ENCODE peak calls at places on chromosomes 5 and 9, in nine cellular contexts. H is CD4-positive, CD25-positive, alpha-beta regulatory T cell; G is ovary; P is endodermal cell; T is psoas muscle; N is RWPE1; K is A549; E is lung; L is upper lobe of right lung. O is an unnamed sample.

GRCh38 chr5:134651531-134651930 is 2.9 kb downstream of the SEC24A start:
- DNase-seq in E (no peak), N (no peak), G (no peak), K (no peak), L (no peak), T (no peak), H (no peak), P (no peak), O (no peak)

GRCh38 chr5:73684691-73685090 is 58.7 kb downstream of the ARHGEF28 start:
- DNase-seq in E (no peak), L (no peak), T (no peak), G (no peak), N (no peak), K (no peak), H (no peak), P (no peak), O (no peak)

GRCh38 chr9:96566401-96567202 is 53.0 kb downstream of the CDC14B start:
- DNase-seq in K (peak), N (peak), E (peak), G (peak), H (peak), L (peak), T (peak), P (peak), O (peak)

GRCh38 chr5:53991942-53992341 is 318.4 kb downstream of the ARL15 start:
- DNase-seq in N (no peak), K (peak), T (no peak), G (no peak), H (peak), L (no peak), P (no peak), E (no peak), O (no peak)

GRCh38 chr9:121088576-121088975 is 13.8 kb downstream of the CNTRL start:
- DNase-seq in N (no peak), E (no peak), G (no peak), P (no peak), L (no peak), H (no peak), T (no peak), K (no peak), O (no peak)

GRCh38 chr5:126481243-126481642 is 58.0 kb downstream of the GRAMD2B start:
- DNase-seq in G (no peak), N (no peak), L (no peak), E (no peak), T (no peak), P (no peak), K (no peak), H (no peak), O (no peak)

GRCh38 chr5:172848419-172848818 is 14.4 kb downstream of the ERGIC1 start:
- DNase-seq in P (no peak), T (no peak), L (no peak), H (no peak), K (no peak), E (no peak), N (no peak), G (no peak), O (no peak)

GRCh38 chr5:103445426-103446035 is 117.1 kb downstream of the NUDT12 start:
- DNase-seq in T (no peak), E (no peak), L (no peak), P (no peak), K (no peak), N (no peak), G (no peak), H (no peak), O (no peak)

GRCh38 chr5:179234563-179235135 is 110.6 kb downstream of the ADAMTS2 start:
- DNase-seq in T (no peak), L (peak), H (no peak), K (no peak), P (peak), E (no peak), G (no peak), N (no peak), O (no peak)

GRCh38 chr5:84550222-84550621 is 165.5 kb upstream of the EDIL3 start:
- DNase-seq in T (no peak), K (no peak), L (no peak), E (no peak), N (no peak), H (no peak), G (no peak), P (no peak), O (no peak)

GRCh38 chr5:110441035-110441434 is 285.4 kb downstream of the TMEM232 start:
- DNase-seq in E (no peak), K (peak), G (no peak), N (peak), P (peak), T (no peak), H (peak), L (no peak), O (no peak)

GRCh38 chr5:154189819-154190651 is 498 bp upstream of the GALNT10 start:
- DNase-seq in T (peak), H (peak), G (peak), L (peak), P (peak), N (peak), E (peak), K (peak), O (peak)

GRCh38 chr5:90338712-90339372 is 70.7 kb downstream of the CETN3 start:
- DNase-seq in P (no peak), H (no peak), G (no peak), N (no peak), K (no peak), T (no peak), E (no peak), L (no peak), O (no peak)
- H3K27ac ChIP-seq in P (no peak), H (no peak), G (no peak), N (no peak), K (no peak), T (no peak), E (no peak), L (no peak), O (no peak)

GRCh38 chr5:177526191-177526590 is 9.4 kb upstream of the DDX41 start:
- DNase-seq in G (peak), H (no peak), N (no peak), T (no peak), L (peak), P (no peak), E (no peak), K (no peak), O (no peak)
- H3K27ac ChIP-seq in G (no peak), H (no peak), N (no peak), T (peak), L (no peak), P (no peak), E (no peak), K (no peak), O (no peak)

DNA sequence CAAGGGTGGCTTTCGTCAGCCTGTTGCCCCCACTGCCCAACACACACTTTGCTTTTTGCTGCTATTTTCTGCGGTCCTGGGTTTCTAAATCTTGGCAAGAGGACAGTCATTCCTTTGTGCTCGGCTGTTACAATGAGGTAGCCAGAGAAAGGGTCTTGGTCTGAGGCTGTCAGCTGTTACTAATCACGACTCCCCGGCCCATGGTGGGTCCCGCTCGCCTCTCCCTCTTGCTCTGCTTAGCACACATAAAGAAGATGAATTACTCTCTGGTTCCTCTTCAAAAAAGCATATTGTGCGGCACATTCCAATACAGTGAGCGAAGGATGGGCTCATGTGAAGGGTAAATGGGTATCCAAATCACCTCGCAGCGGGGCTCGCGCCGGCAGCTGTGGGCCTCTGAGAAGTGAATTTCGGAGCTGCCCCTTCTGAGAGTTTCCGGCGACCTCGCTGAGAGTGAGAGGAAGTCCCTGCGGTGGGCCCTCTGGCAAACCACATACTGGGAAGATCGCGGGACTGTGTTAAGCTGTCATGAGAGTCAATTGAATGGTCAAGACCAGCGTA is 56.0 kb downstream of the SLC1A3 start:
- DNase-seq in N (no peak), P (peak), T (no peak), E (no peak), H (no peak), K (no peak), G (no peak), L (no peak), O (no peak)
- H3K27ac ChIP-seq in N (no peak), P (peak), T (no peak), E (no peak), H (no peak), K (no peak), G (no peak), L (no peak), O (no peak)

GRCh38 chr5:128537306-128537998 is 593 bp downstream of the FBN2 start:
- DNase-seq in L (peak), T (peak), N (peak), H (no peak), P (peak), E (no peak), K (peak), G (no peak), O (no peak)

GRCh38 chr5:128536861-128537305 is 1.2 kb downstream of the FBN2 start:
- DNase-seq in N (no peak), H (no peak), T (no peak), K (no peak), E (no peak), P (peak), G (no peak), L (no peak), O (no peak)

GRCh38 chr5:128537999-128538248 is at the start of gene FBN2:
- DNase-seq in E (no peak), L (no peak), P (no peak), H (no peak), K (no peak), N (no peak), G (no peak), T (no peak), O (no peak)

GRCh38 chr5:128535225-128535624 is 2.8 kb downstream of the FBN2 start:
- DNase-seq in L (no peak), E (no peak), K (no peak), N (no peak), H (no peak), T (no peak), G (no peak), P (no peak), O (no peak)

DNA sequence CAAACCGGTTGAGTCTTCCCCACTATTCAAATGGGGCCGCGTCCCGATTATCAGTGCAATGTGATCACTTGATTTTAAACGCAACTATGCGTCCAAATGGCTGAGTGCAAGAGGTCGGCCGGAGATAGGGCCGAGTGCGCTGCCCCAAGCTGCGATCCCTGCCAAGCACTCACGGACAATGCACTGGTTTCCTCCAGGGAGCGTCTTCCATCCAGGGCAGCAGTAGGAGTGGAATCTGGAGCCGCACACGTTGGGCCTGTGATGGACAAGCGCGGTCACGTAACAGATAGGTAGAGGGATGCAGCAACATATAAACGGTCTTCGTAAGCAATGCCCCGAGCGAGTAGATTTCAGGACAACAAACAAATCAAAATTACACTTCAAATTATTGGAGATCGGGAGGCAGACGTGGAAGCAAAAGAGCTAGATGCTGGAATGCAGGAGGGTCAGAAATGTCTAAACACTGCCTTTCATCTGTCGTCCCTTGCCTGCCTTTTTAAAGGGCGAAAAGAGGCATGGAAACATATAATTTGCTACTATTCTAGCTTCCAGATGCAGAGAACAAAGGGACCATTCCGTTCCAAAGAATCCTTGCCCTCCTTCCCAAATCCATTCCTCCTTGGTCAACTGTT is 1.7 kb downstream of the FBN2 start:
- DNase-seq in K (peak), G (no peak), L (no peak), T (no peak), H (no peak), P (peak), N (no peak), E (no peak), O (no peak)
- H3K27ac ChIP-seq in K (no peak), G (no peak), L (no peak), T (no peak), H (no peak), P (no peak), N (peak), E (peak), O (no peak)

GRCh38 chr5:107477492-107477891 is 193.2 kb downstream of the EFNA5 start:
- DNase-seq in E (no peak), N (no peak), K (no peak), T (no peak), G (no peak), H (no peak), P (no peak), L (no peak), O (no peak)

GRCh38 chr5:107474361-107474723 is 196.4 kb downstream of the EFNA5 start:
- DNase-seq in H (no peak), N (no peak), P (no peak), E (no peak), K (no peak), G (no peak), L (no peak), T (no peak), O (no peak)

GRCh38 chr5:107478068-107478641 is 192.6 kb downstream of the EFNA5 start:
- DNase-seq in H (no peak), K (no peak), G (no peak), L (no peak), E (no peak), N (no peak), P (no peak), T (no peak), O (no peak)

GRCh38 chr5:107474724-107475489 is 195.8 kb downstream of the EFNA5 start:
- DNase-seq in N (no peak), P (no peak), G (no peak), E (no peak), L (no peak), T (no peak), K (peak), H (no peak), O (no peak)

DNA sequence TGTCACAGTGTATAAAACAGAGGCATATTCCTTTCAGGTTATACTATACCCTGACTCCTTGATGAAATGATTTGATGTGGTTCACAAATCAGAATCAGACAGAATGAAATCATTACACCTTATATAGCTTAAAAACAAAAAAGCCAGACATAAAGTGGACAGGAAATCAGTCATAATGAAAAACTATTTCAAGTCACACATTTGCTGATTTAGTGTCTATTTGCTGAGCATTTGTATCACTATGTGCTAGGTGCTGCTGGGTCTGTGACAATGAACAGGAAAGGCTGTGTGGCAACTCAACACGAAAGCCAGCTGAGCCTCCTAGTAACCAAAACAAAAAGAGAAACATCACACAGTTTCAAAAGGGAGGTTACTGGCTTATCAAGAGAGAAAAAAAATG is 194.0 kb downstream of the EFNA5 start:
- DNase-seq in N (no peak), E (no peak), L (no peak), P (no peak), H (peak), T (no peak), K (peak), G (no peak), O (no peak)
- H3K27ac ChIP-seq in N (no peak), E (no peak), L (peak), P (no peak), H (peak), T (no peak), K (peak), G (no peak), O (no peak)

GRCh38 chr5:34487956-34488355 is 168.2 kb upstream of the RAI14 start:
- DNase-seq in L (no peak), T (no peak), G (no peak), H (no peak), N (no peak), E (no peak), P (no peak), K (no peak), O (no peak)
- H3K27ac ChIP-seq in L (peak), T (no peak), G (no peak), H (no peak), N (no peak), E (no peak), P (no peak), K (peak), O (no peak)

DNA sequence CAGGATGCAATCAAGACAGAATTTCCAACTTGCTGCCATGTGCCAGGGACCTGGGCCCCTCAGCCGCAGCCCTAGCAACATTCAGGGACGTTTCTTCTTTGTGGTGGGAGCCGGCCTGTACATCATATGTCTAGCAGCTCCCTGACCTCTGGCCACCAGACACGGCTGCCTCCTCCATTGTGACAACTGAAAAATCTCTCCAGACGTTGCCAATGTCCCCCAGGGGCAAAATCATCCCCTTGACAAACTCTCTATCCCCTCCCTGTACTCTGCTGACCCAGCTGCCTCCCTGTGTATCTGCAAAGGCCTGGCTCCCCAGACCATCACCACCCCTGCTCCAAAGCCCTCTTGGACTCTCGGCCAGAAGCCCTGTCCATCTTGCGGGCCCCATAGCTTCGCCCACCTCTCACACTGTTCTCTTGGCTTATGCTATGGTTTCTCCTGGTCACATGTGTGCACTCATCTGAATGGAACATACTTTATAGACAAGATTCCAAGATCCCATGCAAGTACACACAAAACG is 40.8 kb downstream of the BICD2 start:
- DNase-seq in P (no peak), T (no peak), N (no peak), H (no peak), K (no peak), E (no peak), G (no peak), L (no peak), O (no peak)
- H3K27ac ChIP-seq in P (peak), T (no peak), N (peak), H (no peak), K (no peak), E (no peak), G (no peak), L (no peak), O (no peak)